ENCODE peak calls at places on chromosome 17, in six cellular contexts. J, C, Z, W, N and X are unnamed samples.

GRCh38 chr17:79340286-79340685 is 265.7 kb downstream of the ENGASE start:
- DNase-seq in J (no peak), C (peak), Z (no peak), W (no peak), N (no peak), X (no peak)

GRCh38 chr17:75262112-75262606 is 480 bp downstream of the MRPS7 start:
- DNase-seq in J (peak), C (no peak), Z (no peak), W (no peak), N (peak), X (no peak)

GRCh38 chr17:37762669-37763068 is 17.8 kb upstream of the HNF1B start:
- DNase-seq in J (no peak), C (no peak), Z (no peak), W (no peak), N (no peak), X (no peak)

GRCh38 chr17:8681175-8681949 is 50.8 kb upstream of the MYH10 start:
- DNase-seq in J (no peak), C (no peak), Z (no peak), W (no peak), N (no peak), X (peak)

GRCh38 chr17:63722403-63722802 is 19.2 kb downstream of the STRADA start:
- DNase-seq in J (no peak), C (no peak), Z (no peak), W (no peak), N (no peak), X (no peak)

GRCh38 chr17:34917381-34917780 is 43.9 kb downstream of the CCT6B start:
- DNase-seq in J (no peak), C (no peak), Z (no peak), W (no peak), N (no peak), X (no peak)

GRCh38 chr17:5911919-5912318 is 158.3 kb upstream of the WSCD1 start:
- DNase-seq in J (no peak), C (no peak), Z (no peak), W (no peak), N (no peak), X (no peak)

GRCh38 chr17:79322216-79323123 is 247.8 kb downstream of the ENGASE start:
- DNase-seq in J (no peak), C (no peak), Z (no peak), W (no peak), N (no peak), X (no peak)

GRCh38 chr17:15502315-15503112 is 35.1 kb upstream of the CDRT4 start:
- DNase-seq in J (peak), C (peak), Z (peak), W (peak), N (peak), X (peak)

GRCh38 chr17:68771867-68772515 is 170.8 kb upstream of the FAM20A start:
- DNase-seq in J (peak), C (no peak), Z (no peak), W (peak), N (peak), X (peak)

GRCh38 chr17:49521521-49522185 is 26.6 kb downstream of the NGFR start:
- DNase-seq in J (no peak), C (no peak), Z (no peak), W (no peak), N (no peak), X (no peak)

GRCh38 chr17:28514571-28515002 is 8.4 kb downstream of the FOXN1 start:
- DNase-seq in J (no peak), C (peak), Z (no peak), W (no peak), N (no peak), X (no peak)

GRCh38 chr17:7816926-7817642 is 16.9 kb upstream of the KDM6B start:
- DNase-seq in J (no peak), C (no peak), Z (no peak), W (no peak), N (no peak), X (no peak)